ENCODE peak calls at places on chromosome 10, in nine cellular contexts. B, W, N, P, L, D, E, Z and V are unnamed samples.

GRCh38 chr10:72140174-72140573 is 51.8 kb upstream of the SPOCK2 start:
- DNase-seq in N (no peak), D (no peak), B (no peak), Z (no peak), L (no peak), P (no peak), E (no peak), W (no peak), V (no peak)

GRCh38 chr10:129589546-129589945 is 122.5 kb downstream of the MGMT start:
- DNase-seq in P (no peak), B (no peak), Z (no peak), D (no peak), L (no peak), N (no peak), E (no peak), W (no peak), V (no peak)

GRCh38 chr10:102384606-102385429 is 10.7 kb upstream of the NFKB2 start:
- DNase-seq in P (no peak), D (no peak), W (no peak), Z (no peak), E (peak), B (no peak), L (no peak), N (no peak), V (no peak)

GRCh38 chr10:62851449-62851848 is 35.3 kb upstream of the EGR2 start:
- DNase-seq in B (no peak), W (no peak), E (no peak), L (no peak), D (no peak), N (no peak), Z (no peak), P (no peak), V (no peak)

GRCh38 chr10:48215148-48215982 is 59.1 kb downstream of the FRMPD2 start:
- DNase-seq in D (no peak), N (peak), L (no peak), E (peak), B (no peak), W (no peak), P (no peak), Z (peak), V (peak)

GRCh38 chr10:52353210-52353609 is 39.1 kb downstream of the DKK1 start:
- DNase-seq in W (no peak), Z (no peak), N (no peak), B (no peak), L (no peak), D (no peak), E (no peak), P (no peak), V (no peak)

GRCh38 chr10:67666416-67667043 is 29.5 kb downstream of the CTNNA3 start:
- DNase-seq in B (no peak), N (no peak), D (no peak), W (no peak), Z (peak), E (peak), L (no peak), P (peak), V (no peak)

GRCh38 chr10:124010563-124011131 is 82.8 kb downstream of the CHST15 start:
- DNase-seq in D (no peak), E (no peak), P (no peak), B (no peak), L (no peak), Z (no peak), N (no peak), W (no peak), V (no peak)

GRCh38 chr10:125283191-125283590 is 122.8 kb upstream of the CTBP2 start:
- DNase-seq in N (peak), D (no peak), E (no peak), P (no peak), B (no peak), L (no peak), Z (no peak), W (no peak), V (no peak)

GRCh38 chr10:17021661-17022060 is 108.0 kb downstream of the CUBN start:
- DNase-seq in B (no peak), D (no peak), P (no peak), N (no peak), Z (no peak), W (no peak), L (no peak), E (no peak), V (no peak)

GRCh38 chr10:23198610-23198939 is 6.5 kb downstream of the PTF1A start:
- DNase-seq in B (no peak), E (no peak), L (no peak), W (no peak), Z (no peak), N (no peak), D (no peak), P (no peak), V (no peak)

GRCh38 chr10:119818889-119819270 is 53.8 kb downstream of the MCMBP start:
- DNase-seq in D (no peak), P (no peak), E (no peak), B (no peak), Z (no peak), W (no peak), L (no peak), N (no peak), V (no peak)

GRCh38 chr10:32153931-32154330 is 97.7 kb upstream of the KIF5B start:
- DNase-seq in P (no peak), Z (no peak), D (no peak), N (no peak), B (no peak), W (no peak), L (no peak), E (no peak), V (no peak)

GRCh38 chr10:86644412-86645110 is 9.8 kb upstream of the OPN4 start:
- DNase-seq in E (no peak), P (no peak), D (no peak), W (peak), L (no peak), N (no peak), Z (no peak), B (no peak), V (no peak)

GRCh38 chr10:80664071-80664680 is 126.5 kb downstream of the SH2D4B start:
- DNase-seq in P (no peak), B (peak), N (no peak), L (peak), D (peak), Z (peak), E (peak), W (peak), V (peak)

GRCh38 chr10:63887026-63887589 is 365.9 kb downstream of the REEP3 start:
- DNase-seq in L (no peak), B (no peak), D (no peak), N (no peak), W (no peak), P (no peak), Z (no peak), E (no peak), V (no peak)

GRCh38 chr10:103632247-103632642 is 138.7 kb downstream of the NEURL1 start:
- DNase-seq in W (no peak), Z (no peak), E (no peak), L (no peak), D (no peak), B (no peak), N (no peak), P (no peak), V (no peak)

GRCh38 chr10:133162910-133163856 is 3.2 kb downstream of the KNDC1 start:
- DNase-seq in W (no peak), Z (no peak), D (no peak), L (no peak), B (no peak), N (no peak), E (no peak), P (no peak), V (no peak)

GRCh38 chr10:103333934-103334520 is 16.9 kb downstream of the PCGF6 start:
- DNase-seq in L (no peak), W (no peak), P (peak), N (no peak), B (no peak), E (no peak), D (no peak), Z (peak), V (no peak)

GRCh38 chr10:61744469-61744868 is 81.7 kb downstream of the CABCOCO1 start:
- DNase-seq in N (no peak), Z (no peak), L (no peak), E (no peak), B (no peak), D (no peak), W (no peak), P (no peak), V (no peak)

GRCh38 chr10:119454231-119454804 is 88.2 kb downstream of the RGS10 start:
- DNase-seq in P (no peak), D (no peak), B (no peak), Z (no peak), W (peak), E (no peak), L (no peak), N (no peak), V (no peak)

GRCh38 chr10:102230264-102230860 is 4.3 kb downstream of the ELOVL3 start:
- DNase-seq in Z (no peak), B (no peak), N (peak), W (peak), L (no peak), D (no peak), E (no peak), P (no peak), V (no peak)

GRCh38 chr10:130360826-130361311 is 224.7 kb downstream of the GLRX3 start:
- DNase-seq in E (no peak), W (no peak), P (no peak), Z (no peak), B (no peak), D (no peak), L (no peak), N (no peak), V (no peak)

GRCh38 chr10:96038476-96039387 is 4.7 kb upstream of the CCNJ start:
- DNase-seq in D (no peak), L (no peak), E (no peak), P (no peak), N (no peak), W (no peak), Z (no peak), B (no peak), V (no peak)

GRCh38 chr10:79381804-79382221 is 34.5 kb downstream of the PPIF start:
- DNase-seq in N (peak), B (no peak), W (peak), D (peak), E (peak), L (no peak), P (no peak), Z (peak), V (no peak)

GRCh38 chr10:17375936-17376584 is 78.3 kb downstream of the ST8SIA6 start:
- DNase-seq in D (no peak), W (no peak), N (no peak), B (no peak), L (peak), E (no peak), Z (no peak), P (no peak), V (no peak)

GRCh38 chr10:68463365-68464093 is 8.2 kb downstream of the DNA2 start:
- DNase-seq in P (no peak), L (no peak), D (no peak), B (no peak), E (no peak), W (no peak), N (no peak), Z (no peak), V (no peak)

GRCh38 chr10:73887038-73888015 is 13.0 kb upstream of the CAMK2G start:
- DNase-seq in E (peak), W (peak), L (no peak), D (no peak), P (no peak), Z (no peak), N (peak), B (no peak), V (no peak)

GRCh38 chr10:105644559-105644958 is 1003.5 kb downstream of the SORCS3 start:
- DNase-seq in D (no peak), P (no peak), L (no peak), N (no peak), E (no peak), W (no peak), Z (no peak), B (no peak), V (no peak)

GRCh38 chr10:43012578-43012977 is 64.3 kb upstream of the RET start:
- DNase-seq in D (no peak), L (no peak), B (no peak), N (no peak), Z (no peak), W (no peak), P (no peak), E (no peak), V (no peak)

GRCh38 chr10:88455831-88456230 is 127.3 kb downstream of the RNLS start:
- DNase-seq in W (no peak), N (no peak), E (no peak), B (no peak), D (no peak), L (no peak), Z (no peak), P (no peak), V (no peak)

GRCh38 chr10:104350146-104350635 is 3.4 kb upstream of the CFAP58 start:
- DNase-seq in B (peak), E (peak), W (no peak), L (no peak), P (peak), D (no peak), N (no peak), Z (no peak), V (peak)

GRCh38 chr10:63123963-63124362 is 9.2 kb upstream of the NRBF2 start:
- DNase-seq in D (no peak), B (no peak), W (no peak), P (no peak), N (no peak), Z (no peak), E (no peak), L (no peak), V (no peak)

GRCh38 chr10:25483999-25484398 is 309.2 kb downstream of the GPR158 start:
- DNase-seq in W (no peak), D (no peak), N (no peak), E (no peak), B (no peak), P (no peak), Z (no peak), L (no peak), V (no peak)

GRCh38 chr10:61750943-61751471 is 88.3 kb downstream of the CABCOCO1 start:
- DNase-seq in W (peak), N (no peak), E (peak), P (peak), D (no peak), Z (no peak), B (peak), L (peak), V (peak)

GRCh38 chr10:78513330-78513729 is 479.7 kb downstream of the RPS24 start:
- DNase-seq in D (peak), N (peak), L (no peak), P (no peak), Z (no peak), W (no peak), E (no peak), B (no peak), V (peak)

GRCh38 chr10:31927597-31928530 is 767 bp downstream of the ARHGAP12 start:
- DNase-seq in W (peak), Z (no peak), E (peak), L (peak), P (peak), B (peak), D (no peak), N (no peak), V (no peak)

GRCh38 chr10:112517381-112517976 is 70.5 kb downstream of the VTI1A start:
- DNase-seq in W (no peak), D (no peak), Z (no peak), B (no peak), E (no peak), L (no peak), P (no peak), N (no peak), V (no peak)

GRCh38 chr10:69337312-69338132 is 59.2 kb downstream of the HK1 start:
- DNase-seq in P (no peak), W (peak), D (peak), E (peak), L (no peak), Z (peak), B (no peak), N (no peak), V (peak)

GRCh38 chr10:8594176-8594575 is 539.7 kb downstream of the GATA3 start:
- DNase-seq in E (no peak), N (no peak), P (no peak), L (no peak), B (no peak), D (no peak), W (no peak), Z (no peak), V (peak)